ENCODE peak calls at places on chromosomes 12 and 14, in seven cellular contexts. I is vagina, J is aorta, U is tibial nerve, C is right atrium auricular region, Q is DND-41, O is adrenal gland. R is an unnamed sample.

GRCh38 chr12:53049582-53050318 is at the start of gene TNS2:
- DNase-seq in I (no peak), J (peak; percentile 88), U (peak; percentile 87), C (peak; percentile 95), Q (no peak), O (peak; percentile 65), R (peak; percentile 89)

GRCh38 chr14:102487204-102487577 is 22.4 kb downstream of the ANKRD9 start:
- DNase-seq in I (no peak), J (peak; percentile 51), U (no peak), C (no peak), Q (no peak), O (no peak), R (no peak)

GRCh38 chr12:98002887-98003493 is 512.4 kb upstream of the TMPO start:
- DNase-seq in I (no peak), J (no peak), U (no peak), C (no peak), Q (peak; percentile 65), O (peak; percentile 24), R (no peak)

GRCh38 chr12:132130690-132131089 is 13.4 kb downstream of the DDX51 start:
- DNase-seq in I (no peak), J (peak; percentile 36), U (no peak), C (no peak), Q (no peak), O (no peak), R (no peak)

GRCh38 chr12:58502857-58503256 is 417.4 kb downstream of the LRIG3 start:
- DNase-seq in I (no peak), J (no peak), U (no peak), C (no peak), Q (no peak), O (no peak), R (no peak)

GRCh38 chr12:114684098-114684869 is at the start of gene TBX3:
- DNase-seq in I (no peak), J (peak; percentile 95), U (peak; percentile 85), C (peak; percentile 97), Q (no peak), O (peak; percentile 95), R (peak; percentile 97)

GRCh38 chr12:84484796-84485195 is 427.8 kb downstream of the SLC6A15 start:
- DNase-seq in I (no peak), J (no peak), U (no peak), C (no peak), Q (no peak), O (no peak), R (no peak)

GRCh38 chr12:25587346-25587745 is 34.3 kb upstream of the LMNTD1 start:
- DNase-seq in I (no peak), J (no peak), U (no peak), C (no peak), Q (no peak), O (no peak), R (no peak)

GRCh38 chr12:89334770-89335169 is 17.5 kb downstream of the DUSP6 start:
- DNase-seq in I (no peak), J (no peak), U (no peak), C (no peak), Q (no peak), O (no peak), R (no peak)

GRCh38 chr12:108043750-108044149 is 85.3 kb upstream of the WSCD2 start:
- DNase-seq in I (no peak), J (no peak), U (no peak), C (no peak), Q (no peak), O (no peak), R (no peak)

GRCh38 chr12:625998-626397 is 37.2 kb downstream of the NINJ2 start:
- DNase-seq in I (no peak), J (no peak), U (no peak), C (no peak), Q (no peak), O (no peak), R (peak; percentile 38)

GRCh38 chr12:107759410-107759809 is 1.5 kb downstream of the PRDM4 start:
- DNase-seq in I (no peak), J (no peak), U (no peak), C (no peak), Q (no peak), O (no peak), R (no peak)

GRCh38 chr12:30996752-30997151 is 70.2 kb downstream of the TSPAN11 start:
- DNase-seq in I (no peak), J (no peak), U (no peak), C (no peak), Q (no peak), O (no peak), R (no peak)

GRCh38 chr12:38138225-38139221 is 178.1 kb upstream of the ALG10B start:
- DNase-seq in I (peak; percentile 22), J (peak; percentile 77), U (peak; percentile 69), C (peak; percentile 80), Q (peak; percentile 55), O (peak; percentile 80), R (no peak)

GRCh38 chr12:125133616-125134015 is 68.4 kb downstream of the AACS start:
- DNase-seq in I (no peak), J (no peak), U (no peak), C (no peak), Q (no peak), O (no peak), R (no peak)

GRCh38 chr14:102375126-102375525 is 12.4 kb downstream of the TECPR2 start:
- DNase-seq in I (no peak), J (no peak), U (no peak), C (no peak), Q (no peak), O (no peak), R (no peak)

GRCh38 chr12:47753021-47754001 is 5.4 kb downstream of the RAPGEF3 start:
- DNase-seq in I (no peak), J (peak; percentile 94), U (no peak), C (peak; percentile 83), Q (no peak), O (no peak), R (peak; percentile 86)

GRCh38 chr12:46282829-46283228 is 14.0 kb upstream of the SLC38A1 start:
- DNase-seq in I (no peak), J (no peak), U (no peak), C (no peak), Q (no peak), O (no peak), R (no peak)

DNA sequence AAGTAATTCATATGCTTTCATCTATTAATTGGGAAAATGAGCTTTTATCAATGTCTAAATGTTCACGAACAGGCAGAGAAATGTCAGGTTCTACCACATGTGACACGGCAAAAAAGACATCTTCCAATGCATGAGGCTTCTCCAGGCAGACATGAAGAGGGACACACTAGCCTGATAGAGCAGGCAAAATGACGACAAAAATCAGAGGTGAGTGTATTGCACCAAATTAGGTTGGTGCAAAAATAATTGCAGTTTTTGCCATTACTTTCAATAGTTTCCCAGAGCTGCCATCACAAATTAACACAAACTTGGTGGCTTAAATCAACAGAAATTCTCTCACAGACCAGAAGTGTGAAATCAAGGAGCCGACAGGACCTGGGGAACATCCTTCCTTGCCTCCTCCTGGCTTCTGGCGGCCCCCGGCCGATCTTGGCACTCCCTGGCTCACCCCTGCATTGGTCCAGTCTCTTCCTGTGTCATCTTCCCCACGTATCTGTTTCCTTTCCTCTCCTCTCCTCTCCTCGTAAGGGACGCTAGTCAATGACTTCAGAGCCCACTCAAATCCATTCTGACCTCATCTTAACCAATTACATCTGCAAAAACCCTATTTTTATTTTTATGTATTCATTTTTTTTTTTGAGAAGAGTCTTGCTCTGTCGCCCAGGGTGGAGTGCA is 33.7 kb downstream of the FOXN3 start:
- DNase-seq in I (no peak), J (no peak), U (no peak), C (peak; percentile 13), Q (no peak), O (no peak), R (no peak)
- H3K4me1 ChIP-seq in I (peaks cover 51% of the 10 kb centered on the region), J (peaks cover 6% of the 10 kb centered on the region), U (peaks cover 15% of the 10 kb centered on the region), C (peaks cover 29% of the 10 kb centered on the region), Q (peaks cover 59% of the 10 kb centered on the region), O (peaks cover 8% of the 10 kb centered on the region), R (peaks cover 47% of the 10 kb centered on the region)

GRCh38 chr14:105067969-105068301 is 2.7 kb upstream of the GPR132 start:
- DNase-seq in I (no peak), J (no peak), U (no peak), C (no peak), Q (no peak), O (no peak), R (peak; percentile 37)

GRCh38 chr14:105067140-105067968 is 2.1 kb upstream of the GPR132 start:
- DNase-seq in I (no peak), J (no peak), U (no peak), C (no peak), Q (no peak), O (no peak), R (peak; percentile 40)

GRCh38 chr14:105069554-105069886 is 4.3 kb upstream of the GPR132 start:
- DNase-seq in I (no peak), J (peak; percentile 71), U (no peak), C (no peak), Q (no peak), O (no peak), R (no peak)

GRCh38 chr14:105069887-105070759 is 4.9 kb upstream of the GPR132 start:
- DNase-seq in I (no peak), J (peak; percentile 73), U (no peak), C (no peak), Q (no peak), O (peak; percentile 22), R (peak; percentile 61)

GRCh38 chr14:105068818-105069217 is 3.6 kb upstream of the GPR132 start:
- DNase-seq in I (no peak), J (no peak), U (no peak), C (no peak), Q (no peak), O (no peak), R (no peak)
- H3K4me1 ChIP-seq in I (no peaks in the 10 kb centered on the region), J (no peaks in the 10 kb centered on the region), U (no peaks in the 10 kb centered on the region), C (peaks cover 12% of the 10 kb centered on the region), Q (peaks cover 4% of the 10 kb centered on the region), O (no peaks in the 10 kb centered on the region), R (no peaks in the 10 kb centered on the region)

GRCh38 chr12:68595246-68595645 is 15.5 kb upstream of the RAP1B start:
- DNase-seq in I (no peak), J (no peak), U (no peak), C (no peak), Q (no peak), O (no peak), R (no peak)
- H3K4me1 ChIP-seq in I (no peaks in the 10 kb centered on the region), J (no peaks in the 10 kb centered on the region), U (no peaks in the 10 kb centered on the region), C (no peaks in the 10 kb centered on the region), Q (peaks cover 33% of the 10 kb centered on the region), O (no peaks in the 10 kb centered on the region), R (no peaks in the 10 kb centered on the region)

DNA sequence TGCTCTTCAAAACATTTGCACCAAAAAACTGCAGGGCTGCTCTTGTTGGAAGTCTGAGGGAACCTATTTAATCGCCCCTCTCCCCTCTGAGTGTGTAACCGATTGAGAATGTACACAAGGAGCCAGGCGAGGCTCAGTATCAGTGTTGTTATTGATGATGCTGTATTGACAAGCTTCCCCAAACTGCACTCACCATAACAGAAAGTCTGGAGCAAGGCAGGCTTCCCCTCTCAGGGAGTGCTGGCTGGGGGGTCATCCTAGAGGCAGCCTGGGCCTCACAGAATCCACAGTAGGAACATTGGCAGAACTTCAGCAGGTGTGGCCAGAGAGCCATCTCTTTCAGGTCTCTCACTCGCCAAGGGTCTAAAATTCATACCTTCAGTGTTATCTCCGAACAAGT is 58.1 kb upstream of the TUNAR start:
- DNase-seq in I (peak; percentile 40), J (no peak), U (no peak), C (peak; percentile 9), Q (no peak), O (no peak), R (no peak)
- H3K4me1 ChIP-seq in I (no peaks in the 10 kb centered on the region), J (no peaks in the 10 kb centered on the region), U (no peaks in the 10 kb centered on the region), C (no peaks in the 10 kb centered on the region), Q (no peaks in the 10 kb centered on the region), O (no peaks in the 10 kb centered on the region), R (no peaks in the 10 kb centered on the region)